ENCODE peak calls at places on chromosomes 11 and 22, in six cellular contexts. I, V, O, D, M and N are unnamed samples.

GRCh38 chr11:60658409-60658808 is 41.0 kb upstream of the MS4A8 start:
- DNase-seq in I (peak), M (no peak), V (no peak), O (no peak), D (no peak), N (no peak)

GRCh38 chr11:131546218-131546895 is 175.9 kb downstream of the NTM start:
- DNase-seq in M (no peak), O (no peak), D (no peak), V (peak), I (no peak), N (no peak)

GRCh38 chr22:47021371-47022074 is 259.1 kb downstream of the TBC1D22A start:
- DNase-seq in D (no peak), M (no peak), V (no peak), I (no peak), O (no peak), N (no peak)

GRCh38 chr11:60880635-60881282 is 13.4 kb downstream of the ZP1 start:
- DNase-seq in O (no peak), I (no peak), V (no peak), M (no peak), D (no peak), N (no peak)

GRCh38 chr11:38718659-38719058 is 2120.6 kb upstream of the RAG2 start:
- DNase-seq in V (no peak), D (no peak), M (no peak), O (no peak), I (no peak), N (no peak)

GRCh38 chr11:111393096-111393495 is 14.0 kb upstream of the POU2AF1 start:
- DNase-seq in O (peak), M (no peak), D (no peak), I (no peak), V (peak), N (no peak)

GRCh38 chr11:9962722-9963121 is 298.8 kb downstream of the SWAP70 start:
- DNase-seq in V (no peak), I (no peak), O (no peak), D (no peak), M (no peak), N (no peak)

GRCh38 chr22:28656156-28656555 is 23.5 kb downstream of the TTC28 start:
- DNase-seq in O (no peak), I (no peak), V (no peak), D (no peak), M (no peak), N (no peak)

GRCh38 chr11:197741-198235 is 4.9 kb downstream of the SCGB1C1 start:
- DNase-seq in D (no peak), I (no peak), V (no peak), M (no peak), O (no peak), N (no peak)

GRCh38 chr22:36180038-36180880 is 19.7 kb upstream of the APOL3 start:
- DNase-seq in D (peak), M (no peak), I (peak), V (peak), O (peak), N (no peak)

GRCh38 chr22:43252319-43252718 is 65.4 kb upstream of the TTLL12 start:
- DNase-seq in D (no peak), I (no peak), M (no peak), O (no peak), V (no peak), N (no peak)

GRCh38 chr11:132501356-132501755 is 1030.9 kb downstream of the OPCML start:
- DNase-seq in V (no peak), D (no peak), O (no peak), I (no peak), M (no peak), N (no peak)

GRCh38 chr11:130103296-130103814 is 33.7 kb downstream of the APLP2 start:
- DNase-seq in V (peak), O (peak), I (no peak), M (no peak), D (no peak), N (peak)

GRCh38 chr11:112163875-112164521 is at the start of gene IL18:
- DNase-seq in D (peak), M (no peak), O (peak), I (peak), V (no peak), N (no peak)

GRCh38 chr11:55707029-55707428 is 45.0 kb downstream of the OR4C6 start:
- DNase-seq in V (peak), D (no peak), I (no peak), M (peak), O (peak), N (no peak)

GRCh38 chr22:47452184-47452583 is 689.7 kb downstream of the TBC1D22A start:
- DNase-seq in I (no peak), D (no peak), M (no peak), O (no peak), V (no peak), N (no peak)

GRCh38 chr22:36292823-36293530 is 40.0 kb downstream of the APOL1 start:
- DNase-seq in V (no peak), D (no peak), O (no peak), I (no peak), M (no peak), N (no peak)

GRCh38 chr11:123020968-123021367 is 39.3 kb upstream of the BSX start:
- DNase-seq in O (peak), V (peak), D (peak), M (no peak), I (no peak), N (no peak)

GRCh38 chr11:119764108-119764874 is 35.3 kb upstream of the NECTIN1 start:
- DNase-seq in O (peak), D (no peak), V (peak), M (no peak), I (peak), N (no peak)

GRCh38 chr11:102830328-102830727 is 13.1 kb downstream of the MMP3 start:
- DNase-seq in I (no peak), V (peak), D (no peak), M (no peak), O (peak), N (no peak)

GRCh38 chr22:38075105-38075825 is 8.7 kb downstream of the SLC16A8 start:
- DNase-seq in O (no peak), I (no peak), D (no peak), M (no peak), V (no peak), N (no peak)

GRCh38 chr11:131691558-131692041 is 321.2 kb downstream of the NTM start:
- DNase-seq in D (no peak), O (peak), I (no peak), V (peak), M (no peak), N (no peak)

GRCh38 chr11:94107363-94107762 is 21.3 kb upstream of the PANX1 start:
- DNase-seq in V (no peak), M (no peak), I (no peak), O (no peak), D (no peak), N (no peak)

GRCh38 chr11:706439-706956 is 467 bp downstream of the EPS8L2 start:
- DNase-seq in O (peak), M (no peak), D (no peak), I (peak), V (peak), N (no peak)

GRCh38 chr11:1391165-1392010 is 1.7 kb downstream of the BRSK2 start:
- DNase-seq in M (no peak), I (peak), O (no peak), V (no peak), D (no peak), N (no peak)

GRCh38 chr11:116053538-116053919 is 549.3 kb upstream of the CADM1 start:
- DNase-seq in M (no peak), I (no peak), O (no peak), D (no peak), V (no peak), N (no peak)

GRCh38 chr11:66686801-66687750 is 9.4 kb upstream of the RBM4B start:
- DNase-seq in D (no peak), O (no peak), I (no peak), M (no peak), V (no peak), N (no peak)

GRCh38 chr11:66467756-66468155 is 1.1 kb downstream of the PELI3 start:
- DNase-seq in I (peak), D (peak), M (no peak), V (no peak), O (peak), N (no peak)

GRCh38 chr11:60748821-60749220 is 7.8 kb upstream of the MS4A15 start:
- DNase-seq in V (no peak), D (no peak), M (no peak), I (no peak), O (no peak), N (no peak)

GRCh38 chr22:45334528-45334927 is 24.8 kb downstream of the FAM118A start:
- DNase-seq in V (no peak), D (no peak), M (no peak), O (no peak), I (no peak), N (no peak)

GRCh38 chr11:18010271-18010670 is 2.6 kb downstream of the SERGEF start:
- DNase-seq in D (no peak), M (no peak), O (no peak), I (no peak), V (no peak), N (no peak)

GRCh38 chr22:44926491-44927415 is 83.1 kb downstream of the PHF21B start:
- DNase-seq in D (no peak), I (no peak), M (no peak), O (no peak), V (no peak), N (no peak)

GRCh38 chr22:44147821-44148574 is 32.7 kb upstream of the PARVG start:
- DNase-seq in I (no peak), D (no peak), O (peak), V (no peak), M (no peak), N (peak)

GRCh38 chr22:47200273-47201051 is 438.0 kb downstream of the TBC1D22A start:
- DNase-seq in V (peak), I (peak), D (no peak), O (peak), M (no peak), N (no peak)

GRCh38 chr22:27895600-27895999 is 23.5 kb downstream of the PITPNB start:
- DNase-seq in M (no peak), O (no peak), V (no peak), I (no peak), D (no peak), N (no peak)

GRCh38 chr11:27717377-27717776 is 17.1 kb upstream of the BDNF start:
- DNase-seq in V (peak), M (no peak), I (no peak), D (no peak), O (peak), N (no peak)

GRCh38 chr22:28500005-28500404 is 179.6 kb downstream of the TTC28 start:
- DNase-seq in V (no peak), D (no peak), O (no peak), I (no peak), M (no peak), N (no peak)

DNA sequence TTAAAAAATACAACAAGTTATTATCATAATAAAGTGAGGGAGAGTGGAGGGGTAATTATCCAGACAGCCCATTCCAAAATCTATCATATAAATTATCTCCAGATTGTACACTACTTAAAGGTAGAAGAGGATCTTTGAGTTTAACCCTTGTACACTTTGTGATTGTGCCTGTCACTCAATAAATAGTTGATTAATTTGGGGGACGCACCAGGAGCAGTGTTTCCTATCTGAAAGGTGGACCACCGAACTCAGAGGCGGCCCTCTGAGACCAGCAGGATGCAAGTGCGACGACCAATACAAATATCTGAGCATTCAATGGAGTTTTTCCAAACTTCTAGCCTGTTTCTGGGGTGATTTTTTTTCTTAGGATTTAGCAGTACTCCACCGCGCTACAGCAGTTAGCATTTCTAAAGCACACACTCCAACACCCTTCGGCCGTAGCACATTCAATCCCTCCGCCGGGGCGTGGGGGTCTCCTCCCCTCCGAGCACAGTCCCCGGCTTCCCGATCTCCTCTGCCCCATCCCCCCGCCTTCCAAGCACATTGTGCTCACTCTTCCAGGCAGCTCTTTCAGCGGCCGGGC is 1.0 kb upstream of the CECR2 start:
- DNase-seq in D (no peak), I (no peak), M (no peak), O (no peak), V (no peak), N (no peak)
- H3K4me3 ChIP-seq in D (no peak), I (peak), M (peak), O (no peak), V (no peak), N (peak)

GRCh38 chr11:15213471-15214231 is 98.9 kb downstream of the INSC start:
- DNase-seq in M (no peak), V (no peak), I (no peak), O (no peak), D (no peak), N (no peak)

GRCh38 chr11:15212876-15213275 is 98.2 kb downstream of the INSC start:
- DNase-seq in V (no peak), D (no peak), M (no peak), I (no peak), O (no peak), N (no peak)

DNA sequence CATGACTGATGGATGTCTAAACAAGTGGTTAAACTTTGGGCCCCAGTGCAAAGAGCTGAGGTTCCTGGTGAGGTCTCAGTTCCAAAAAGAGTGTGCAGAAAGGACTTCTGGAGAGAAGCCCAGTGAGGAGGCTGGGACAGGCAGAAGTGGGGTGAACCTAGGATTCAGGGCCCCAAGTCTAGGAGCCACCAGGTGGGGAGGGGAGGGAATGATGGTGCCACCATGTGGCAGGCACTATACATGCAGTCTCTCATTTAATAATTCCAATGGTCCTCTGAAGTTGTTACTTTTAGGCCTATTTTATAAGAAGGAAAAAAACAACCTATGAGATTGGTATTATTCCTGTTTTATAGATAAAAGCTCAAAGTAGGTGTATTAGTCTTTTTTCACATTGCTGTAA is 102.0 kb downstream of the INSC start:
- DNase-seq in I (no peak), O (peak), D (no peak), V (no peak), M (no peak), N (no peak)
- TF ChIP-seq CTCF in I (no peak), O (peak), D (peak), V (peak), M (peak), N (peak)

GRCh38 chr11:68842427-68843051 is 823 bp upstream of the CPT1A start:
- DNase-seq in O (no peak), D (no peak), V (no peak), M (no peak), I (no peak), N (no peak)
- H3K4me3 ChIP-seq in O (peak), D (peak), V (peak), M (peak), I (no peak), N (no peak)

GRCh38 chr11:68727783-68728182 is 23.5 kb downstream of the TESMIN start:
- DNase-seq in M (no peak), O (peak), D (no peak), I (no peak), V (no peak), N (no peak)
- TF ChIP-seq CTCF in M (peak), O (peak), D (no peak), I (no peak), V (no peak), N (no peak)

DNA sequence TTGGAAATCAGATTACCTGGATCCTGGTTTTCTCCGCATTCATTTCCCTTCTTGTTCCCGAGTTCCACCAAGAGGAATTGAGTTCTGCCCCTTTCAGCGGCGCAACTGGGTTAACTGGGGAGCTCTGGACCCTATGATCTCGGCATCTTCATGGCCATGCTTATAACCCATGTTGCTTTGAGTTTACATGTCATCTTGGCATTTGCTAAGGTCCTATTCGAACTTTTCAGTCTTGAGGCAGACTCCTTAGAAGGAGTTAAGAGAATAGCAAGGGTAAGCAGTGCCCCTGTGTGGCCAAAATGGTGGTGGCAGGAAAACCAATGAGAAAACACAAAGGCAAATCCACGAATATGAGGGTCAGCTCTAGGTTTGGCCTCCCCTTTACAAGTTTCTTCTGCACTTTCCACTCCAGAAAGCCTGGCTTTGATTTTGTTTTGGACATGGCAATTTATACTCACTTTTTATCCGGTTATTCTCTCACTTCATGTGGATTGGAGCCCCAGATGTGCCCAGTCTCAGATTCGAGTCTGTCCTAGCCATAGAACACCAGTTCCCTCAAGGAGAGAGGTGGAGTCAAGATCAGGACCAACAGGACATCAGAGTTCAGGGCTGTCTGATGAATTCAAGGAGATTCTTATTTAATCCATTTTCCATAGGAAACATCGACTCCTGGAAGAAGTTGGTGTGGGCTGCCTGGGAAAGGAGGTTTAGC is 55.3 kb upstream of the FBXO3 start:
- DNase-seq in M (peak), O (peak), I (peak), V (peak), D (peak), N (peak)
- H3K4me3 ChIP-seq in M (peak), O (peak), I (peak), V (peak), D (peak), N (peak)

DNA sequence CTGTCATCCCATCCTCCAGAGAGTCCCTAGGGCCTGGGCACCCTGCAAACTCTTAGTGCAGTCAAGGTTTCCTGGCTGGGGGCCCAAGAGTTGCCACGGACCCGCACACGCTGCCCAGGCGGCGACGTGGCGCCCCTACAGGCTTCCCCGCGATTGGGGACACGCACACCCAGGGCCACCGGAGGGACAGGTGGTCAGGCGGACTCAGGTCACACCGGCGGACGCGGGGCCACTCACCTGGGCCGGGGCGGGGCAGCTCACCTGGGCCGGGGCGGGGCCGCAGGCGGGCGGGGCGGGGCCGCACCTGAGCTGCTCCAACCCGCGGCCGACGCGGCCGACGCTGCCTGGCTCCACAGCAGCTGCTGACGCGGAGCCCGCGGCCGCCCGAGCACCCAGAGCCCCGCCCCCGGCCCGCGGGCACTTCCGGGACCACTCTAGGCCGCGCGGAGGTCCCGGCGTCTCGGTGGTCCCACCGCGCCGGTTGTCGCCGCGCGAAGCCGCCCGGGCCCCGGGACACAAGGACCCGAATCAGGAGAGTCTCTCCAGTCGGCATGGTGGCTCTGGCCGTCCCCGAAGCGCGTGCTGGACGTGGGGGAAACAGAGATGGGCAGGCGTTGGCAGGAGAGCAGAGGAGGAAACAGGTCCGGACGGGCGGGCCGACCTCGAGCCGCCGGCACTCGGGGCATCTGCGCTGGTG is at the start of gene ZNF70:
- DNase-seq in I (peak), M (no peak), V (peak), D (peak), O (peak), N (peak)
- TF ChIP-seq CTCF in I (no peak), M (peak), V (peak), D (no peak), O (no peak), N (peak)

DNA sequence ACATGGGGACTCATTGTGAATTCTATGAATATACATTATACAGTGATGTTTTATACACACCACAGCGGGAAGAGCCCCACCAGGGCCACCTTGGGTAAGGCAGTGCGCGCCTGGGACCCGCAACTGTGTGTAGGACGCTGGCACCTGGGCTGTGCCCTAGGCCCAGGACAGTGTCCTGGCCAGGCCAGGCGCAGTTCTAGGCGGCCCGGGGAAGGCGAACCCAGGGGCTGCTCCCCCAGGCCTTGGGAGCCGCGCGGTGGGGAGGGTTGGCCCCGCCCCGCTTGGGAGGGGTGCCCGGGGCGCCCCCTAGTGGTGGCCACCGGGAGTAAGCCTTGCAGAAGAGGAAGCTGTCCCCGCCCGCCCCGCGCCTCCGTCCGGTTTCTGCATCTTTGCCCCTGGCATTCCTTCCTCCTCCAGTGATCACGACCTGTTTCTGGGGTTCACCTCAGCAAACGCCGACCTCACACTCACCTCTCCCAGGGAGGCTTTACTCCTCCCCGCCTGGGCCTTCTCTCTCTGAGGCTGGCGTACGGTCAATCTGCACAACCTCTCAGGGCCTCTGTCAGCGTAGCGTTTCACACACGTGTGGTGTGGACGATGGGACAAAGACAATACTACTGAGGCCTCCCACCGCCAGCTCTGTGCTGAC is 9.5 kb upstream of the EHD1 start:
- DNase-seq in M (no peak), V (peak), I (peak), O (peak), D (peak), N (no peak)
- H3K4me3 ChIP-seq in M (peak), V (no peak), I (no peak), O (no peak), D (peak), N (no peak)